ENCODE peak calls at places on chromosome 20, in ten cellular contexts. One of them, this sample, is unnamed.
A peak's percentile ranks its signal among the peaks of the same experiment; 100 is the strongest.

GRCh38 chr20:63127700-63128364 is 88.1 kb downstream of the YTHDF1 start:
- DNase-seq in nephron progenitor cell: no peak
- DNase-seq in stimulated activated CD8-positive, alpha-beta memory T cell treated with anti-CD3 and anti-CD28 coated beads, Interleukin-4, amount 100 ng/mL, for 1 hour: no peak
- DNase-seq in glutamatergic neuron: no peak
- DNase-seq in NCI-H1092 treated with DMSO at 0.1 percent for 48 hours: no peak
- DNase-seq in right cardiac atrium: peak; percentile 29
- DNase-seq in H1: no peak
- DNase-seq in mammary epithelial cell: no peak
- DNase-seq in progenitor cell of endocrine pancreas: no peak
- DNase-seq in stimulated activated effector memory CD8-positive, alpha-beta T cell treated with anti-CD3 and anti-CD28 coated beads, Interleukin-12 subunit alpha, Interleukin-12 subunit beta, amount 100 ng/mL, for 72 hours: no peak
- DNase-seq in this sample: no peak

GRCh38 chr20:34999021-34999451 is 43.4 kb downstream of the MYH7B start:
- DNase-seq in H1: no peak
- DNase-seq in NCI-H1092 treated with DMSO at 0.1 percent for 48 hours: no peak
- DNase-seq in right cardiac atrium: peak; percentile 55
- DNase-seq in stimulated activated effector memory CD8-positive, alpha-beta T cell treated with anti-CD3 and anti-CD28 coated beads, Interleukin-12 subunit alpha, Interleukin-12 subunit beta, amount 100 ng/mL, for 72 hours: no peak
- DNase-seq in mammary epithelial cell: no peak
- DNase-seq in progenitor cell of endocrine pancreas: no peak
- DNase-seq in stimulated activated CD8-positive, alpha-beta memory T cell treated with anti-CD3 and anti-CD28 coated beads, Interleukin-4, amount 100 ng/mL, for 1 hour: no peak
- DNase-seq in glutamatergic neuron: no peak
- DNase-seq in nephron progenitor cell: no peak
- DNase-seq in this sample: no peak

GRCh38 chr20:38685853-38686473 is 38.3 kb upstream of the SLC32A1 start:
- DNase-seq in nephron progenitor cell: peak; percentile 91
- DNase-seq in glutamatergic neuron: no peak
- DNase-seq in stimulated activated CD8-positive, alpha-beta memory T cell treated with anti-CD3 and anti-CD28 coated beads, Interleukin-4, amount 100 ng/mL, for 1 hour: peak; percentile 17
- DNase-seq in H1: peak; percentile 85
- DNase-seq in mammary epithelial cell: peak; percentile 44
- DNase-seq in right cardiac atrium: peak; percentile 67
- DNase-seq in progenitor cell of endocrine pancreas: peak; percentile 74
- DNase-seq in NCI-H1092 treated with DMSO at 0.1 percent for 48 hours: no peak
- DNase-seq in stimulated activated effector memory CD8-positive, alpha-beta T cell treated with anti-CD3 and anti-CD28 coated beads, Interleukin-12 subunit alpha, Interleukin-12 subunit beta, amount 100 ng/mL, for 72 hours: peak; percentile 15
- DNase-seq in this sample: no peak

GRCh38 chr20:44326391-44327159 is 10.3 kb upstream of the R3HDML start:
- DNase-seq in progenitor cell of endocrine pancreas: no peak
- DNase-seq in stimulated activated effector memory CD8-positive, alpha-beta T cell treated with anti-CD3 and anti-CD28 coated beads, Interleukin-12 subunit alpha, Interleukin-12 subunit beta, amount 100 ng/mL, for 72 hours: no peak
- DNase-seq in H1: peak; percentile 68
- DNase-seq in nephron progenitor cell: peak; percentile 44
- DNase-seq in right cardiac atrium: peak; percentile 62
- DNase-seq in mammary epithelial cell: no peak
- DNase-seq in stimulated activated CD8-positive, alpha-beta memory T cell treated with anti-CD3 and anti-CD28 coated beads, Interleukin-4, amount 100 ng/mL, for 1 hour: no peak
- DNase-seq in glutamatergic neuron: no peak
- DNase-seq in NCI-H1092 treated with DMSO at 0.1 percent for 48 hours: no peak
- DNase-seq in this sample: no peak

GRCh38 chr20:4225778-4226177 is 210.4 kb upstream of the RNF24 start:
- DNase-seq in mammary epithelial cell: peak; percentile 71
- DNase-seq in progenitor cell of endocrine pancreas: no peak
- DNase-seq in right cardiac atrium: no peak
- DNase-seq in NCI-H1092 treated with DMSO at 0.1 percent for 48 hours: no peak
- DNase-seq in nephron progenitor cell: no peak
- DNase-seq in stimulated activated effector memory CD8-positive, alpha-beta T cell treated with anti-CD3 and anti-CD28 coated beads, Interleukin-12 subunit alpha, Interleukin-12 subunit beta, amount 100 ng/mL, for 72 hours: no peak
- DNase-seq in glutamatergic neuron: no peak
- DNase-seq in stimulated activated CD8-positive, alpha-beta memory T cell treated with anti-CD3 and anti-CD28 coated beads, Interleukin-4, amount 100 ng/mL, for 1 hour: no peak
- DNase-seq in H1: no peak
- DNase-seq in this sample: no peak

GRCh38 chr20:40962733-40963504 is 65.7 kb upstream of the TOP1 start:
- DNase-seq in mammary epithelial cell: peak; percentile 56
- DNase-seq in progenitor cell of endocrine pancreas: peak; percentile 74
- DNase-seq in stimulated activated CD8-positive, alpha-beta memory T cell treated with anti-CD3 and anti-CD28 coated beads, Interleukin-4, amount 100 ng/mL, for 1 hour: peak; percentile 58
- DNase-seq in nephron progenitor cell: peak; percentile 80
- DNase-seq in glutamatergic neuron: peak; percentile 82
- DNase-seq in right cardiac atrium: peak; percentile 80
- DNase-seq in H1: peak; percentile 91
- DNase-seq in stimulated activated effector memory CD8-positive, alpha-beta T cell treated with anti-CD3 and anti-CD28 coated beads, Interleukin-12 subunit alpha, Interleukin-12 subunit beta, amount 100 ng/mL, for 72 hours: peak; percentile 76
- DNase-seq in NCI-H1092 treated with DMSO at 0.1 percent for 48 hours: peak; percentile 49
- DNase-seq in this sample: peak; percentile 48

GRCh38 chr20:33081411-33082154 is 2.1 kb downstream of the BPIFB4 start:
- DNase-seq in glutamatergic neuron: no peak
- DNase-seq in stimulated activated effector memory CD8-positive, alpha-beta T cell treated with anti-CD3 and anti-CD28 coated beads, Interleukin-12 subunit alpha, Interleukin-12 subunit beta, amount 100 ng/mL, for 72 hours: no peak
- DNase-seq in right cardiac atrium: no peak
- DNase-seq in mammary epithelial cell: no peak
- DNase-seq in stimulated activated CD8-positive, alpha-beta memory T cell treated with anti-CD3 and anti-CD28 coated beads, Interleukin-4, amount 100 ng/mL, for 1 hour: no peak
- DNase-seq in H1: no peak
- DNase-seq in progenitor cell of endocrine pancreas: no peak
- DNase-seq in NCI-H1092 treated with DMSO at 0.1 percent for 48 hours: no peak
- DNase-seq in nephron progenitor cell: no peak
- DNase-seq in this sample: no peak

GRCh38 chr20:64044484-64045247 is 4.8 kb downstream of the SOX18 start:
- DNase-seq in stimulated activated effector memory CD8-positive, alpha-beta T cell treated with anti-CD3 and anti-CD28 coated beads, Interleukin-12 subunit alpha, Interleukin-12 subunit beta, amount 100 ng/mL, for 72 hours: no peak
- DNase-seq in nephron progenitor cell: no peak
- DNase-seq in H1: no peak
- DNase-seq in mammary epithelial cell: peak; percentile 60
- DNase-seq in progenitor cell of endocrine pancreas: no peak
- DNase-seq in glutamatergic neuron: no peak
- DNase-seq in right cardiac atrium: peak; percentile 80
- DNase-seq in NCI-H1092 treated with DMSO at 0.1 percent for 48 hours: no peak
- DNase-seq in stimulated activated CD8-positive, alpha-beta memory T cell treated with anti-CD3 and anti-CD28 coated beads, Interleukin-4, amount 100 ng/mL, for 1 hour: no peak
- DNase-seq in this sample: no peak

GRCh38 chr20:25126630-25127029 is 44.7 kb upstream of the VSX1 start:
- DNase-seq in glutamatergic neuron: no peak
- DNase-seq in stimulated activated CD8-positive, alpha-beta memory T cell treated with anti-CD3 and anti-CD28 coated beads, Interleukin-4, amount 100 ng/mL, for 1 hour: no peak
- DNase-seq in stimulated activated effector memory CD8-positive, alpha-beta T cell treated with anti-CD3 and anti-CD28 coated beads, Interleukin-12 subunit alpha, Interleukin-12 subunit beta, amount 100 ng/mL, for 72 hours: no peak
- DNase-seq in mammary epithelial cell: no peak
- DNase-seq in nephron progenitor cell: no peak
- DNase-seq in right cardiac atrium: no peak
- DNase-seq in NCI-H1092 treated with DMSO at 0.1 percent for 48 hours: no peak
- DNase-seq in progenitor cell of endocrine pancreas: no peak
- DNase-seq in H1: peak; percentile 13
- DNase-seq in this sample: no peak

GRCh38 chr20:5949943-5950270 is 426 bp downstream of the TRMT6 start:
- DNase-seq in glutamatergic neuron: no peak
- DNase-seq in stimulated activated effector memory CD8-positive, alpha-beta T cell treated with anti-CD3 and anti-CD28 coated beads, Interleukin-12 subunit alpha, Interleukin-12 subunit beta, amount 100 ng/mL, for 72 hours: no peak
- DNase-seq in progenitor cell of endocrine pancreas: no peak
- DNase-seq in NCI-H1092 treated with DMSO at 0.1 percent for 48 hours: no peak
- DNase-seq in stimulated activated CD8-positive, alpha-beta memory T cell treated with anti-CD3 and anti-CD28 coated beads, Interleukin-4, amount 100 ng/mL, for 1 hour: no peak
- DNase-seq in mammary epithelial cell: no peak
- DNase-seq in H1: no peak
- DNase-seq in nephron progenitor cell: no peak
- DNase-seq in right cardiac atrium: no peak
- DNase-seq in this sample: no peak

GRCh38 chr20:12409501-12409900 is 491.8 kb downstream of the BTBD3 start:
- DNase-seq in right cardiac atrium: no peak
- DNase-seq in progenitor cell of endocrine pancreas: no peak
- DNase-seq in stimulated activated effector memory CD8-positive, alpha-beta T cell treated with anti-CD3 and anti-CD28 coated beads, Interleukin-12 subunit alpha, Interleukin-12 subunit beta, amount 100 ng/mL, for 72 hours: no peak
- DNase-seq in stimulated activated CD8-positive, alpha-beta memory T cell treated with anti-CD3 and anti-CD28 coated beads, Interleukin-4, amount 100 ng/mL, for 1 hour: no peak
- DNase-seq in nephron progenitor cell: no peak
- DNase-seq in glutamatergic neuron: no peak
- DNase-seq in H1: no peak
- DNase-seq in NCI-H1092 treated with DMSO at 0.1 percent for 48 hours: no peak
- DNase-seq in mammary epithelial cell: peak; percentile 75
- DNase-seq in this sample: no peak

GRCh38 chr20:46350201-46350985 is 42.1 kb upstream of the CDH22 start:
- DNase-seq in progenitor cell of endocrine pancreas: no peak
- DNase-seq in stimulated activated CD8-positive, alpha-beta memory T cell treated with anti-CD3 and anti-CD28 coated beads, Interleukin-4, amount 100 ng/mL, for 1 hour: no peak
- DNase-seq in right cardiac atrium: no peak
- DNase-seq in stimulated activated effector memory CD8-positive, alpha-beta T cell treated with anti-CD3 and anti-CD28 coated beads, Interleukin-12 subunit alpha, Interleukin-12 subunit beta, amount 100 ng/mL, for 72 hours: no peak
- DNase-seq in NCI-H1092 treated with DMSO at 0.1 percent for 48 hours: no peak
- DNase-seq in H1: no peak
- DNase-seq in mammary epithelial cell: peak; percentile 40
- DNase-seq in nephron progenitor cell: no peak
- DNase-seq in glutamatergic neuron: peak; percentile 40
- DNase-seq in this sample: no peak

This sample was measured in iPS DF 6.9.